ENCODE peak calls at places on chromosomes 6 and 20, in ten cellular contexts. T is body of pancreas, P is gastrocnemius medialis, H is breast epithelium, M is sigmoid colon, A is heart left ventricle, Z is right lobe of liver, L is stomach, J is adrenal gland, Q is HepG2. K is an unnamed sample.
A peak's percentile ranks its signal among the peaks of the same experiment; 100 is the strongest.

GRCh38 chr6:151661928-151662327 is 145.6 kb upstream of the ESR1 start:
- DNase-seq in T (no peak), P (no peak), H (no peak), M (no peak), A (no peak), Z (no peak), L (no peak), J (no peak), Q (no peak), K (no peak)

GRCh38 chr6:156988276-156989158 is 211.3 kb downstream of the ARID1B start:
- DNase-seq in T (no peak), P (no peak), H (no peak), M (no peak), A (no peak), Z (no peak), L (no peak), J (no peak), Q (peak; percentile 39), K (no peak)

GRCh38 chr6:75882734-75883133 is 133.7 kb downstream of the MYO6 start:
- DNase-seq in T (no peak), P (no peak), H (no peak), M (no peak), A (no peak), Z (no peak), L (no peak), J (no peak), Q (no peak), K (no peak)

GRCh38 chr20:49248879-49249665 is 28.8 kb downstream of the ZNFX1 start:
- DNase-seq in T (no peak), P (no peak), H (no peak), M (no peak), A (no peak), Z (no peak), L (no peak), J (no peak), Q (no peak), K (no peak)

GRCh38 chr20:1718604-1719384 is 61.2 kb upstream of the SIRPG start:
- DNase-seq in T (peak; percentile 16), P (peak; percentile 53), H (no peak), M (peak; percentile 80), A (no peak), Z (no peak), L (no peak), J (peak; percentile 64), Q (no peak), K (peak; percentile 61)

GRCh38 chr20:59575653-59576052 is 28.7 kb upstream of the PHACTR3 start:
- DNase-seq in T (no peak), P (no peak), H (no peak), M (no peak), A (no peak), Z (no peak), L (no peak), J (no peak), Q (no peak), K (no peak)

GRCh38 chr6:5125152-5126006 is 40.2 kb downstream of the PPP1R3G start:
- DNase-seq in T (no peak), P (no peak), H (no peak), M (no peak), A (no peak), Z (peak; percentile 68), L (no peak), J (no peak), Q (peak; percentile 72), K (no peak)

GRCh38 chr20:889932-890463 is 26.1 kb downstream of the ANGPT4 start:
- DNase-seq in T (no peak), P (no peak), H (no peak), M (no peak), A (no peak), Z (peak; percentile 46), L (no peak), J (no peak), Q (no peak), K (no peak)

GRCh38 chr20:438581-439469 is 23.5 kb downstream of the TBC1D20 start:
- DNase-seq in T (no peak), P (no peak), H (no peak), M (no peak), A (peak; percentile 39), Z (no peak), L (peak; percentile 47), J (no peak), Q (no peak), K (no peak)

GRCh38 chr20:12327205-12327604 is 409.5 kb downstream of the BTBD3 start:
- DNase-seq in T (no peak), P (no peak), H (no peak), M (no peak), A (no peak), Z (no peak), L (no peak), J (no peak), Q (no peak), K (no peak)

GRCh38 chr6:138044972-138045371 is 62.2 kb downstream of the PERP start:
- DNase-seq in T (no peak), P (no peak), H (no peak), M (no peak), A (no peak), Z (no peak), L (no peak), J (no peak), Q (no peak), K (no peak)

GRCh38 chr20:25481918-25482253 is 74.4 kb downstream of the GINS1 start:
- DNase-seq in T (no peak), P (no peak), H (no peak), M (no peak), A (no peak), Z (no peak), L (no peak), J (no peak), Q (no peak), K (no peak)
- TF ChIP-seq CTCF in T (no peak), P (no peak), H (no peak), M (no peak), A (no peak), Z (no peak), L (no peak), J (no peak), Q (no peak), K (no peak)

GRCh38 chr6:3743541-3743940 is 8.0 kb downstream of the PXDC1 start:
- DNase-seq in T (no peak), P (no peak), H (no peak), M (no peak), A (no peak), Z (no peak), L (no peak), J (no peak), Q (no peak), K (no peak)
- H3K4me1 ChIP-seq in T (peaks cover 22% of the 10 kb centered on the region), P (peaks cover 46% of the 10 kb centered on the region), H (peaks cover 8% of the 10 kb centered on the region), M (no peaks in the 10 kb centered on the region), A (peaks cover 61% of the 10 kb centered on the region), Z (peaks cover 74% of the 10 kb centered on the region), L (peaks cover 98% of the 10 kb centered on the region), J (peaks cover 31% of the 10 kb centered on the region), Q (peaks cover 78% of the 10 kb centered on the region), K (no peaks in the 10 kb centered on the region)

DNA sequence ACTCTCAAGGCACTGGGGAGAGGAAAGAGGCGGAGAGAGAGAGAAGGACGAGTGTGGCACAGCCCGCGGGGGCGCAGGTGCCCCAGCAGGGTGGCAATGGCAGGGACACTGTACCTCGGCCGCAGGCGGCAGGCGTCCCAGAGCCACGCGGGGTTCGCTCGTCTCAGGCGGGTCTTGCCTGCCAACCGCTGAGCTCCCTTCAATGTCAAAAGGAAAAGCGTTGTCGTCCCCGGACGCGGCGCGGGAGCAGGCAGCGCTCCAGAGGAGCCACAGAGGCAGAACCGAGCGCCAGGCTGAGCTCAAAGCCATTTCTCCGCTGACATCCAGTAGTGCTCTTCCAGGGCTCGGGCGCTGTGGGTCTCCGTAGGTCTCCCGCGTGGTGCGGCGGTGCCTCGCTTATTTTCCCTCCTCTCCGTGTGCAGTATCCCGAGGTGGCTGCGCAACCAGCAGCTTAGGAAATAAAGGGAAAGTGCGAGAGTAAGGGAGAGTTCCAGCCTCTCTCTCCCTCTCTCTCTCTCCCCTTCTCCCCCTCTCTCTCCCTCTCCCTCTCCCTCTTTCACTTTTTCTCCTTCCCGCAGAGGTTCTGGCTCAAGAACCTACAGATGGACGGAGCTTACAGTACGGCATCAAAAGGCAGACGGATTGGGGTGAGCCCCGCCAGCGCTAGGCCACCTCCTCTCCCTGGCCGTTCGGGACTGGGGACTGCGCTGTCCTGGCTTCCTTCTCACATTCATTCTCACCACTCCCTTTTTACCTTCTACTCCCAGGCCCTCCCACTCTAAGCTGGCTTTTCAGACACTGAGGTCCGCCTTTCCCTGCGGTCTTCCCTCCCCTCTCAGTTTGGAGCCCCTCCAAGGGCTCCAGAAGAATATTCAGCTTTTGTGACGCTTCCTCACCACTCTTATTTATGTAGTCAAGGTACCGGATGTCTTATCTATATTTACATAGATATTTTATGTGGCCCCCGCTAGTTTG is at the start of gene LAMA4:
- DNase-seq in T (peak; percentile 29), P (no peak), H (no peak), M (peak; percentile 77), A (peak; percentile 76), Z (peak; percentile 62), L (peak; percentile 45), J (peak; percentile 39), Q (no peak), K (no peak)
- TF ChIP-seq POLR2A in T (no peak), P (peak; percentile 24), H (no peak), M (peak; percentile 6), A (no peak), Z (peak; percentile 34), L (no peak), J (peak; percentile 34), Q (no peak), K (no peak)

GRCh38 chr6:169521825-169522224 is 180.0 kb downstream of the WDR27 start:
- DNase-seq in T (no peak), P (no peak), H (no peak), M (no peak), A (no peak), Z (no peak), L (no peak), J (no peak), Q (no peak), K (no peak)

GRCh38 chr6:169520104-169520503 is 181.7 kb downstream of the WDR27 start:
- DNase-seq in T (no peak), P (no peak), H (no peak), M (no peak), A (no peak), Z (no peak), L (no peak), J (no peak), Q (no peak), K (no peak)
- TF ChIP-seq CTCF in T (no peak), P (no peak), H (no peak), M (no peak), A (peak; percentile 53), Z (peak; percentile 17), L (no peak), J (no peak), Q (peak; percentile 33), K (peak; percentile 36)

GRCh38 chr6:11227698-11228097 is 4.8 kb downstream of the NEDD9 start:
- DNase-seq in T (no peak), P (no peak), H (no peak), M (no peak), A (no peak), Z (no peak), L (no peak), J (no peak), Q (no peak), K (no peak)
- H3K4me1 ChIP-seq in T (peaks cover 20% of the 10 kb centered on the region), P (peaks cover under 1% of the 10 kb centered on the region), H (no peaks in the 10 kb centered on the region), M (no peaks in the 10 kb centered on the region), A (peaks cover 13% of the 10 kb centered on the region), Z (no peaks in the 10 kb centered on the region), L (peaks cover 63% of the 10 kb centered on the region), J (peaks cover 9% of the 10 kb centered on the region), Q (peaks cover 58% of the 10 kb centered on the region), K (peaks cover 57% of the 10 kb centered on the region)

K was measured in tibial nerve.